ENCODE peak calls at places on chromosomes 12 and 14, in six cellular contexts. R, N, H, W, I and Z are unnamed samples.

GRCh38 chr14:97275276-97275675 is 478.1 kb downstream of the VRK1 start:
- DNase-seq in R (no peak), H (no peak), N (no peak), W (no peak), I (no peak), Z (no peak)

GRCh38 chr12:99455350-99456037 is 192.1 kb upstream of the GARIN6 start:
- DNase-seq in R (no peak), W (peak), H (peak), I (no peak), N (no peak), Z (no peak)

GRCh38 chr14:68113328-68113930 is 293.9 kb downstream of the RAD51B start:
- DNase-seq in W (no peak), R (no peak), I (peak), N (no peak), H (no peak), Z (no peak)

GRCh38 chr14:63727736-63728728 is at the start of gene SGPP1:
- DNase-seq in R (peak), W (peak), H (no peak), N (peak), I (peak), Z (peak)

GRCh38 chr14:98623806-98624430 is 648.1 kb downstream of the BCL11B start:
- DNase-seq in H (no peak), I (no peak), R (no peak), W (no peak), N (no peak), Z (no peak)

GRCh38 chr12:48163150-48163747 is 5.9 kb upstream of the ASB8 start:
- DNase-seq in W (no peak), N (no peak), R (no peak), I (no peak), H (no peak), Z (no peak)

GRCh38 chr14:89504602-89505320 is 87.7 kb upstream of the FOXN3 start:
- DNase-seq in I (no peak), N (no peak), W (peak), R (no peak), H (peak), Z (no peak)

GRCh38 chr14:75523771-75524171 is 1.5 kb downstream of the BATF start:
- DNase-seq in H (no peak), R (no peak), I (no peak), W (peak), N (no peak), Z (no peak)

GRCh38 chr12:3246253-3246652 is 169.1 kb downstream of the TSPAN9 start:
- DNase-seq in H (no peak), W (no peak), R (no peak), N (no peak), I (no peak), Z (no peak)

GRCh38 chr12:116389990-116390655 is 112.6 kb upstream of the MED13L start:
- DNase-seq in H (peak), N (no peak), R (no peak), I (no peak), W (peak), Z (no peak)

GRCh38 chr12:12837025-12837872 is 24.1 kb downstream of the DDX47 start:
- DNase-seq in I (peak), H (peak), W (peak), N (peak), R (no peak), Z (peak)

GRCh38 chr12:95918194-95918993 is 24.0 kb downstream of the CCDC38 start:
- DNase-seq in W (peak), N (peak), I (peak), H (no peak), R (no peak), Z (peak)

GRCh38 chr12:25054783-25055144 is 105.9 kb upstream of the BCAT1 start:
- DNase-seq in R (no peak), W (no peak), I (no peak), N (no peak), H (no peak), Z (no peak)

GRCh38 chr14:104900639-104901512 is 23.8 kb upstream of the PLD4 start:
- DNase-seq in W (no peak), I (no peak), H (no peak), R (no peak), N (no peak), Z (no peak)

GRCh38 chr14:68874746-68875155 is 81.9 kb upstream of the ZFP36L1 start:
- DNase-seq in I (no peak), N (no peak), H (no peak), R (no peak), W (no peak), Z (no peak)

GRCh38 chr12:88258396-88258795 is 116.3 kb downstream of the TMTC3 start:
- DNase-seq in H (peak), R (no peak), N (no peak), W (no peak), I (no peak), Z (no peak)

GRCh38 chr12:32437095-32437515 is 37.7 kb downstream of the FGD4 start:
- DNase-seq in H (peak), R (no peak), I (no peak), N (peak), W (peak), Z (no peak)

GRCh38 chr12:41932470-41932991 is 212.1 kb downstream of the GXYLT1 start:
- DNase-seq in I (peak), N (peak), W (peak), H (no peak), R (peak), Z (peak)